ENCODE peak calls at places on chromosomes 4 and X, in five cellular contexts. One of them, this sample, is unnamed. For H3K4me1, the result is how much of the 10 kb centered on the place peaks cover.

GRCh38 chrX:2325076-2325784 is 175.5 kb downstream of the DHRSX start:
- DNase-seq in OCI-LY7: no peak
- DNase-seq in heart left ventricle: peak
- DNase-seq in uterus: peak
- DNase-seq in GM23338: no peak
- DNase-seq in this sample: peak

GRCh38 chrX:24662344-24662743 is 15.2 kb upstream of the PCYT1B start:
- DNase-seq in OCI-LY7: no peak
- DNase-seq in heart left ventricle: no peak
- DNase-seq in uterus: no peak
- DNase-seq in GM23338: no peak
- DNase-seq in this sample: no peak

GRCh38 chr4:184664445-184665210 is 15.1 kb downstream of the PRIMPOL start:
- DNase-seq in OCI-LY7: peak
- DNase-seq in heart left ventricle: no peak
- DNase-seq in uterus: no peak
- DNase-seq in GM23338: peak
- DNase-seq in this sample: no peak

GRCh38 chr4:74330295-74330750 is 22.1 kb downstream of the EPGN start:
- DNase-seq in OCI-LY7: no peak
- DNase-seq in heart left ventricle: no peak
- DNase-seq in uterus: no peak
- DNase-seq in GM23338: no peak
- DNase-seq in this sample: no peak

GRCh38 chrX:16060252-16060651 is 63.1 kb upstream of the GRPR start:
- DNase-seq in OCI-LY7: no peak
- DNase-seq in heart left ventricle: no peak
- DNase-seq in uterus: no peak
- DNase-seq in GM23338: no peak
- DNase-seq in this sample: no peak

GRCh38 chr4:104494822-104495559 is at the start of gene CXXC4:
- DNase-seq in OCI-LY7: no peak
- DNase-seq in heart left ventricle: peak
- DNase-seq in uterus: peak
- DNase-seq in GM23338: peak
- DNase-seq in this sample: peak

GRCh38 chrX:134020910-134021309 is 35.5 kb upstream of the GPC3 start:
- DNase-seq in OCI-LY7: no peak
- DNase-seq in heart left ventricle: no peak
- DNase-seq in uterus: no peak
- DNase-seq in GM23338: peak
- DNase-seq in this sample: no peak

GRCh38 chr4:168856312-168856711 is 153.7 kb downstream of the CBR4 start:
- DNase-seq in OCI-LY7: no peak
- DNase-seq in heart left ventricle: no peak
- DNase-seq in uterus: no peak
- DNase-seq in GM23338: no peak
- DNase-seq in this sample: no peak

GRCh38 chr4:86414686-86415085 is 54.8 kb upstream of the MAPK10 start:
- DNase-seq in OCI-LY7: no peak
- DNase-seq in heart left ventricle: no peak
- DNase-seq in uterus: no peak
- DNase-seq in GM23338: no peak
- DNase-seq in this sample: no peak

GRCh38 chr4:143335979-143336827 is 473 bp upstream of the GAB1 start:
- DNase-seq in OCI-LY7: peak
- DNase-seq in heart left ventricle: peak
- DNase-seq in uterus: peak
- DNase-seq in GM23338: peak
- DNase-seq in this sample: peak

GRCh38 chr4:108881190-108881589 is 118.3 kb upstream of the ETNPPL start:
- DNase-seq in OCI-LY7: no peak
- DNase-seq in heart left ventricle: no peak
- DNase-seq in uterus: no peak
- DNase-seq in GM23338: no peak
- DNase-seq in this sample: no peak

GRCh38 chr4:12724520-12724919 is 759.6 kb downstream of the RAB28 start:
- DNase-seq in OCI-LY7: peak
- DNase-seq in heart left ventricle: no peak
- DNase-seq in uterus: no peak
- DNase-seq in GM23338: peak
- DNase-seq in this sample: no peak

GRCh38 chr4:10965196-10965595 is 280.6 kb upstream of the CLNK start:
- DNase-seq in OCI-LY7: no peak
- DNase-seq in heart left ventricle: no peak
- DNase-seq in uterus: no peak
- DNase-seq in GM23338: no peak
- DNase-seq in this sample: no peak

GRCh38 chrX:15404712-15405111 is 20.5 kb upstream of the VEGFD start:
- DNase-seq in OCI-LY7: no peak
- DNase-seq in heart left ventricle: peak
- DNase-seq in uterus: peak
- DNase-seq in GM23338: no peak
- DNase-seq in this sample: no peak

GRCh38 chrX:79084923-79085322 is 59.6 kb upstream of the GPR174 start:
- DNase-seq in OCI-LY7: no peak
- DNase-seq in heart left ventricle: no peak
- DNase-seq in uterus: no peak
- DNase-seq in GM23338: no peak
- DNase-seq in this sample: no peak

GRCh38 chr4:144399927-144400326 is 246.0 kb upstream of the HHIP start:
- DNase-seq in OCI-LY7: no peak
- DNase-seq in heart left ventricle: no peak
- DNase-seq in uterus: peak
- DNase-seq in GM23338: no peak
- DNase-seq in this sample: no peak

GRCh38 chr4:173025131-173025530 is 143.5 kb upstream of the GALNT7 start:
- DNase-seq in OCI-LY7: peak
- DNase-seq in heart left ventricle: no peak
- DNase-seq in uterus: peak
- DNase-seq in GM23338: peak
- DNase-seq in this sample: no peak

GRCh38 chrX:68365356-68365755 is 67.9 kb downstream of the OPHN1 start:
- DNase-seq in OCI-LY7: no peak
- DNase-seq in heart left ventricle: no peak
- DNase-seq in uterus: no peak
- DNase-seq in GM23338: no peak
- DNase-seq in this sample: no peak

GRCh38 chrX:17656035-17656418 is 81.3 kb upstream of the SCML1 start:
- DNase-seq in OCI-LY7: no peak
- DNase-seq in heart left ventricle: no peak
- DNase-seq in uterus: no peak
- DNase-seq in GM23338: peak
- DNase-seq in this sample: no peak

GRCh38 chr4:153486281-153487151 is 20.4 kb downstream of the TMEM131L start:
- DNase-seq in OCI-LY7: no peak
- DNase-seq in heart left ventricle: peak
- DNase-seq in uterus: peak
- DNase-seq in GM23338: peak
- DNase-seq in this sample: no peak

GRCh38 chr4:25815586-25815985 is 47.2 kb downstream of the SEL1L3 start:
- DNase-seq in OCI-LY7: no peak
- DNase-seq in heart left ventricle: no peak
- DNase-seq in uterus: no peak
- DNase-seq in GM23338: no peak
- DNase-seq in this sample: no peak
- TF ChIP-seq CTCF in OCI-LY7: no peak
- TF ChIP-seq CTCF in heart left ventricle: no peak
- TF ChIP-seq CTCF in uterus: no peak
- TF ChIP-seq CTCF in GM23338: no peak
- TF ChIP-seq CTCF in this sample: no peak

GRCh38 chr4:76312457-76312856 is 5.9 kb downstream of the STBD1 start:
- DNase-seq in OCI-LY7: no peak
- DNase-seq in heart left ventricle: no peak
- DNase-seq in uterus: no peak
- DNase-seq in GM23338: no peak
- DNase-seq in this sample: no peak
- H3K4me1 ChIP-seq in OCI-LY7: under half
- H3K4me1 ChIP-seq in heart left ventricle: under half
- H3K4me1 ChIP-seq in uterus: under half
- H3K4me1 ChIP-seq in GM23338: under half
- H3K4me1 ChIP-seq in this sample: under half

DNA sequence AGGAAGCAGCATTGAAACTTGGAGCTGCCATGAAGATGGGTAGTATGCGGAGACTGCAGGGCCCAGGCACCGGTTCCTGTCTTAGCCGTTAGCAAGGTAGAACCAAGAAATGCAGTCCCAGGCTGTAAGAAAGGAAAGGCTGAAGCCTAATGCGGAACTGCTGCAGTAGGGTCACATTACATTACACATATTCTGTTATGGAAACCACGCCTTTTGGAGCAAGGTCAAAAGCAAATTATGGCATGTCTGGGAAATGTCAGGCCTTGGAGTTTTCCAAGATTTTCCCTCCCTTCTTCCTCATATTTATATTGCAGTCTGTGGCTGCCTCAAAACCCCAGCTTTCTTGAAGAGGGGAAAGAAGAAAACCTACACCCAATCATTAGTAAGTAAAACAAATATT is 204.8 kb upstream of the RASGEF1B start:
- DNase-seq in OCI-LY7: no peak
- DNase-seq in heart left ventricle: no peak
- DNase-seq in uterus: peak
- DNase-seq in GM23338: no peak
- DNase-seq in this sample: no peak
- TF ChIP-seq CTCF in OCI-LY7: no peak
- TF ChIP-seq CTCF in heart left ventricle: no peak
- TF ChIP-seq CTCF in uterus: no peak
- TF ChIP-seq CTCF in GM23338: no peak
- TF ChIP-seq CTCF in this sample: no peak

GRCh38 chr4:75513529-75514130 is 573 bp downstream of the RCHY1 start:
- DNase-seq in OCI-LY7: peak
- DNase-seq in heart left ventricle: no peak
- DNase-seq in uterus: no peak
- DNase-seq in GM23338: no peak
- DNase-seq in this sample: no peak
- H3K4me1 ChIP-seq in OCI-LY7: under half
- H3K4me1 ChIP-seq in heart left ventricle: half or more
- H3K4me1 ChIP-seq in uterus: under half
- H3K4me1 ChIP-seq in GM23338: under half
- H3K4me1 ChIP-seq in this sample: half or more

GRCh38 chrX:21705215-21705614 is 47.1 kb upstream of the KLHL34 start:
- DNase-seq in OCI-LY7: no peak
- DNase-seq in heart left ventricle: no peak
- DNase-seq in uterus: no peak
- DNase-seq in GM23338: no peak
- DNase-seq in this sample: no peak

GRCh38 chrX:21711848-21712197 is 46.1 kb downstream of the SMPX start:
- DNase-seq in OCI-LY7: no peak
- DNase-seq in heart left ventricle: no peak
- DNase-seq in uterus: no peak
- DNase-seq in GM23338: no peak
- DNase-seq in this sample: no peak

GRCh38 chrX:21702725-21703228 is 44.6 kb upstream of the KLHL34 start:
- DNase-seq in OCI-LY7: no peak
- DNase-seq in heart left ventricle: no peak
- DNase-seq in uterus: no peak
- DNase-seq in GM23338: no peak
- DNase-seq in this sample: no peak

GRCh38 chrX:21711126-21711847 is 46.6 kb downstream of the SMPX start:
- DNase-seq in OCI-LY7: no peak
- DNase-seq in heart left ventricle: peak
- DNase-seq in uterus: no peak
- DNase-seq in GM23338: no peak
- DNase-seq in this sample: no peak

DNA sequence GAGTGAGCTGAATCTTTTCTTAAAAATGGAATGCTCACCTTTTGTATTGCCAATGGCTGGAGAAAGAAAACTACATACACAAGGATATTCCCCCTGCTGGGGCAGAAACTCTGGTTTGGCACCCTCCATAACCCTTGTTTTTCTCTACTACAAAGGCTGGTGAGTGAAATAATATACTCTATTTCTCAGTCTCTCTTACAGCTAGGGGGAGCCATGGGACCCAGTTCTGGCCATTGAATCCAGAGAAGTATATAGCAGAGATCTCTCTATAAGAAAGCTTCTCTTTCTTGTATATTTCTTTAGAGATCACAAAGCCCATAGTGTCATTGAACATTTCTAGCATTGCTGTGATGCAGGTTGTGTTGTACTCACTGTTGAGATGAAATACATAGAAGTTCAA is 49.8 kb downstream of the SMPX start:
- DNase-seq in OCI-LY7: no peak
- DNase-seq in heart left ventricle: no peak
- DNase-seq in uterus: no peak
- DNase-seq in GM23338: peak
- DNase-seq in this sample: no peak
- TF ChIP-seq CTCF in OCI-LY7: peak
- TF ChIP-seq CTCF in heart left ventricle: peak
- TF ChIP-seq CTCF in uterus: no peak
- TF ChIP-seq CTCF in GM23338: peak
- TF ChIP-seq CTCF in this sample: no peak